ENCODE peak calls at places on chromosomes 2 and 18, in seven cellular contexts. N is gastrocnemius medialis, Q is glutamatergic neuron, R is B cell, V is psoas muscle, E is ascending aorta, J is AG10803. L is an unnamed sample.

GRCh38 chr18:6521804-6522418 is 107.2 kb upstream of the L3MBTL4 start:
- DNase-seq in N (no peak), Q (peak), R (peak), V (no peak), E (no peak), J (peak), L (peak)

GRCh38 chr2:598043-598802 is 79.0 kb downstream of the TMEM18 start:
- DNase-seq in N (no peak), Q (no peak), R (no peak), V (no peak), E (no peak), J (no peak), L (no peak)

GRCh38 chr2:60779426-60779825 is 23.4 kb downstream of the PAPOLG start:
- DNase-seq in N (no peak), Q (no peak), R (no peak), V (no peak), E (no peak), J (no peak), L (no peak)

GRCh38 chr2:240494194-240494793 is 58.8 kb downstream of the GPC1 start:
- DNase-seq in N (no peak), Q (no peak), R (no peak), V (no peak), E (no peak), J (no peak), L (no peak)

GRCh38 chr2:128379021-128380005 is 60.6 kb upstream of the HS6ST1 start:
- DNase-seq in N (peak), Q (no peak), R (no peak), V (no peak), E (no peak), J (peak), L (no peak)

GRCh38 chr2:10410001-10410671 is 38.0 kb downstream of the ODC1 start:
- DNase-seq in N (no peak), Q (no peak), R (peak), V (no peak), E (no peak), J (no peak), L (no peak)

GRCh38 chr2:70124983-70125480 is 37.8 kb downstream of the PCBP1 start:
- DNase-seq in N (peak), Q (peak), R (peak), V (peak), E (no peak), J (peak), L (peak)

GRCh38 chr2:43273477-43273876 is 47.1 kb upstream of the ZFP36L2 start:
- DNase-seq in N (no peak), Q (no peak), R (no peak), V (no peak), E (no peak), J (no peak), L (no peak)

GRCh38 chr2:9032555-9032954 is 29.1 kb upstream of the MBOAT2 start:
- DNase-seq in N (no peak), Q (no peak), R (no peak), V (no peak), E (no peak), J (no peak), L (no peak)

GRCh38 chr2:31138037-31138962 is at the start of gene GALNT14:
- DNase-seq in N (peak), Q (peak), R (peak), V (peak), E (no peak), J (peak), L (peak)
- TF ChIP-seq CTCF in N (peak), Q (peak), R (peak), V (peak), E (peak), J (peak), L (peak)

GRCh38 chr2:172228177-172228785 is 125.6 kb upstream of the DLX2 start:
- DNase-seq in N (no peak), Q (no peak), R (no peak), V (no peak), E (no peak), J (peak), L (no peak)

GRCh38 chr2:172225786-172226185 is 123.1 kb upstream of the DLX2 start:
- DNase-seq in N (no peak), Q (no peak), R (no peak), V (no peak), E (no peak), J (no peak), L (no peak)

GRCh38 chr2:172229125-172229524 is 126.4 kb upstream of the DLX2 start:
- DNase-seq in N (no peak), Q (no peak), R (no peak), V (no peak), E (no peak), J (no peak), L (no peak)

GRCh38 chr2:172227719-172228118 is 125.0 kb upstream of the DLX2 start:
- DNase-seq in N (no peak), Q (no peak), R (no peak), V (no peak), E (no peak), J (no peak), L (no peak)

GRCh38 chr2:172226244-172227061 is 123.8 kb upstream of the DLX2 start:
- DNase-seq in N (no peak), Q (no peak), R (no peak), V (no peak), E (no peak), J (no peak), L (no peak)
- TF ChIP-seq CTCF in N (no peak), Q (no peak), R (no peak), V (no peak), E (no peak), J (no peak), L (no peak)

DNA sequence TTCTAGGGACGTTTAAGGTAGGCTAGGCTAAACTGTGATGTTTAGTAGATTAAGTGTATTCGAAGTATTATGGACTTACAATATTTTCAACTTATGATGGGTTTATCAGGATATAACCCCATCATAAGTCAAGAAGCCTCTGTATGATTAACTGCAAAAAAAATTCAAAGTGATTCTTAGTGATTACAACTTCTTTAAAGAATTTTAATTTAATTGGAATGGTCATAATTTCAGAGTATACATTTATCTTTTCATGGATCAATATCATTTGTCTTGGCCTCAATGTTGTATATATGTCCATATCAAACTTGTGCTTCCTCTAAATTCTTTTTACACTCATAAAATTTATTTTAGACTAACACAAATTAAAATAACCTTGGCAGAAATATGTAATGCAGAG is 183.3 kb upstream of the LRP1B start:
- DNase-seq in N (no peak), Q (no peak), R (no peak), V (no peak), E (no peak), J (no peak), L (no peak)
- TF ChIP-seq CTCF in N (no peak), Q (no peak), R (no peak), V (no peak), E (no peak), J (no peak), L (no peak)

GRCh38 chr2:31079665-31080064 is 58.6 kb downstream of the GALNT14 start:
- DNase-seq in N (no peak), Q (peak), R (no peak), V (no peak), E (no peak), J (no peak), L (no peak)
- TF ChIP-seq CTCF in N (no peak), Q (peak), R (no peak), V (no peak), E (no peak), J (no peak), L (peak)

GRCh38 chr18:36302676-36303075 is 5.2 kb downstream of the FHOD3 start:
- DNase-seq in N (no peak), Q (no peak), R (no peak), V (no peak), E (no peak), J (peak), L (no peak)
- TF ChIP-seq CTCF in N (no peak), Q (no peak), R (no peak), V (no peak), E (no peak), J (no peak), L (no peak)

GRCh38 chr2:96267159-96267971 is 1.3 kb downstream of the CIAO1 start:
- DNase-seq in N (no peak), Q (peak), R (no peak), V (no peak), E (no peak), J (peak), L (peak)
- TF ChIP-seq CTCF in N (no peak), Q (peak), R (peak), V (no peak), E (no peak), J (peak), L (peak)

GRCh38 chr2:14081526-14081925 is 551.0 kb upstream of the LRATD1 start:
- DNase-seq in N (no peak), Q (no peak), R (no peak), V (no peak), E (no peak), J (no peak), L (no peak)

GRCh38 chr2:14079576-14079975 is 552.9 kb upstream of the LRATD1 start:
- DNase-seq in N (no peak), Q (no peak), R (no peak), V (no peak), E (no peak), J (no peak), L (no peak)

DNA sequence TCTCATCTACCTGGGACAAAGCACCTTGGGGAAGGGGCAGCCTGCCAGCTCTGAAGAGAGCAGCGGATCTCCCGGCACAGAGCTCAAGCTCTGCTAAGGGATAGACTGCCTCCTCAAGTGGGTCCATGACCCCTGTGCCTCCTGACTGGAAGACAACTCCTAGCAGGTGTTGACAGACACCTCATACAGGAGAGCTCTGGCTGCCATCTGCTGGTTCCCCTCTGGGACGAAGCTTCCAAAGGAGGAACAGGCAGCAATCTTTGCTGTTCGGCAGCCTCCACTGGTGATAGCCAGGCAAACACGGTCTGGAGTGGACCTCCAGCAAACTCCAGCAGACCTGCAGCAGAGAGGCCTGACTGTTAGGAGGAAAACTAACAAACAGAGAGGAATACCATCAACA is 549.9 kb upstream of the LRATD1 start:
- DNase-seq in N (no peak), Q (no peak), R (no peak), V (no peak), E (no peak), J (no peak), L (no peak)
- TF ChIP-seq CTCF in N (no peak), Q (no peak), R (no peak), V (no peak), E (no peak), J (no peak), L (no peak)

GRCh38 chr2:211623096-211623495 is 915.5 kb downstream of the ERBB4 start:
- DNase-seq in N (no peak), Q (no peak), R (no peak), V (no peak), E (no peak), J (no peak), L (no peak)

GRCh38 chr2:211617803-211618202 is 920.8 kb downstream of the ERBB4 start:
- DNase-seq in N (no peak), Q (no peak), R (no peak), V (no peak), E (no peak), J (no peak), L (no peak)

DNA sequence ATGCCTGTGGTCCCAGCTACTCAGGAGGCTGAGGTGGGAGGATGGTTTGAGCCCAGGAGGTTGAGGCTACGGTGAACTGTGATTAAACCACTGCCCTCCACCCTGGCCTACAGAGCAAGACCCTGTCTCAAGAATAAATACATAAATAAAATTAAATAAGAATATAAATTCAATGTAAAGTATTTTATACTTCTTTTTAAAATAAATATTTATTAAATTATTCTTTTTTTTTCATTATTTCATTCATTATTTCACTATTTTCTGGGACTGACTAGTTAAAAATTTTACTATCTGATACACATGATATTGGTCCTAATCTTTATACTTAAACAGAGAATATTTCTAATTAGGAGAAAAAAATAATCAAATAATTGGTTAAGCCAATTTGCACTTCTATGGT is 917.6 kb downstream of the ERBB4 start:
- DNase-seq in N (no peak), Q (no peak), R (no peak), V (no peak), E (no peak), J (no peak), L (no peak)
- TF ChIP-seq CTCF in N (no peak), Q (no peak), R (no peak), V (no peak), E (no peak), J (no peak), L (no peak)